ENCODE peak calls at places on chromosome 13, in seven cellular contexts. L, F, I, X, B, C and K are unnamed samples.

GRCh38 chr13:106986687-106987434 is 418.9 kb upstream of the ARGLU1 start:
- DNase-seq in L (no peak), F (no peak), I (no peak), X (no peak), B (peak; percentile 18), C (no peak), K (peak; percentile 14)

GRCh38 chr13:33610471-33611015 is 207.4 kb upstream of the RFC3 start:
- DNase-seq in L (no peak), F (peak; percentile 42), I (no peak), X (no peak), B (peak; percentile 17), C (no peak), K (peak; percentile 95)

GRCh38 chr13:110524484-110525254 is 36.9 kb downstream of the RAB20 start:
- DNase-seq in L (no peak), F (no peak), I (no peak), X (peak; percentile 19), B (peak; percentile 26), C (no peak), K (no peak)

GRCh38 chr13:111917901-111918300 is 149.0 kb upstream of the SOX1 start:
- DNase-seq in L (no peak), F (no peak), I (no peak), X (no peak), B (no peak), C (no peak), K (no peak)

GRCh38 chr13:38888309-38888708 is 102.3 kb downstream of the STOML3 start:
- DNase-seq in L (no peak), F (no peak), I (no peak), X (peak; percentile 84), B (peak; percentile 23), C (no peak), K (no peak)

GRCh38 chr13:99878921-99879610 is 92.5 kb downstream of the ZIC5 start:
- DNase-seq in L (no peak), F (no peak), I (no peak), X (no peak), B (no peak), C (no peak), K (no peak)

GRCh38 chr13:19961924-19962323 is 3.4 kb downstream of the ZMYM2 start:
- DNase-seq in L (no peak), F (no peak), I (no peak), X (no peak), B (no peak), C (no peak), K (no peak)

GRCh38 chr13:27110056-27110746 is 61.4 kb downstream of the USP12 start:
- DNase-seq in L (no peak), F (no peak), I (no peak), X (no peak), B (no peak), C (no peak), K (no peak)

GRCh38 chr13:98478134-98479129 is 98.5 kb downstream of the STK24 start:
- DNase-seq in L (peak; percentile 89), F (no peak), I (peak; percentile 27), X (peak; percentile 70), B (peak; percentile 45), C (no peak), K (no peak)

GRCh38 chr13:91020635-91021034 is 326.9 kb upstream of the MIR17HG start:
- DNase-seq in L (no peak), F (no peak), I (no peak), X (no peak), B (no peak), C (no peak), K (no peak)